ENCODE peak calls at places on chromosomes 16 and 17, in eight cellular contexts. N, S, V, Y, Z, X, B and G are unnamed samples.

GRCh38 chr16:30889721-30890120 is 4.2 kb downstream of the BCL7C start:
- DNase-seq in Z (no peak), Y (no peak), B (no peak), V (no peak), N (no peak), S (no peak), X (no peak), G (no peak)

GRCh38 chr16:1296688-1297412 is 12.6 kb upstream of the UBE2I start:
- DNase-seq in N (peak), Y (no peak), V (no peak), S (no peak), B (no peak), X (peak), Z (no peak), G (no peak)

GRCh38 chr17:10614536-10615155 is 42.5 kb downstream of the MYH3 start:
- DNase-seq in S (peak), Y (no peak), V (no peak), Z (peak), X (peak), N (peak), B (peak), G (peak)

GRCh38 chr17:17382060-17382449 is 78.9 kb downstream of the NT5M start:
- DNase-seq in N (no peak), V (no peak), X (no peak), Z (no peak), Y (no peak), S (no peak), B (no peak), G (no peak)

GRCh38 chr16:48503779-48504178 is 106.2 kb downstream of the N4BP1 start:
- DNase-seq in V (no peak), Z (no peak), B (no peak), Y (peak), X (peak), N (no peak), S (no peak), G (no peak)

GRCh38 chr17:65254166-65254565 is 117.0 kb downstream of the RGS9 start:
- DNase-seq in B (no peak), Y (no peak), Z (peak), V (no peak), N (peak), S (no peak), X (peak), G (no peak)

GRCh38 chr16:73074399-73074798 is 26.5 kb upstream of the ZFHX3 start:
- DNase-seq in B (no peak), Y (no peak), X (no peak), N (no peak), S (no peak), V (no peak), Z (no peak), G (no peak)

GRCh38 chr16:9680021-9680655 is 502.1 kb downstream of the GRIN2A start:
- DNase-seq in V (no peak), S (no peak), Z (no peak), B (no peak), N (peak), Y (no peak), X (no peak), G (no peak)

GRCh38 chr16:81405702-81406113 is 38.9 kb upstream of the CMIP start:
- DNase-seq in S (no peak), Y (no peak), B (no peak), V (no peak), Z (peak), X (peak), N (no peak), G (no peak)

GRCh38 chr16:70162041-70162451 is 11.5 kb upstream of the CLEC18C start:
- DNase-seq in Y (no peak), X (peak), N (no peak), B (peak), V (peak), S (no peak), Z (peak), G (no peak)

GRCh38 chr16:27679899-27680298 is 130.0 kb downstream of the KATNIP start:
- DNase-seq in B (no peak), V (peak), S (no peak), N (no peak), X (no peak), Z (no peak), Y (no peak), G (no peak)

GRCh38 chr17:81599719-81600486 is 37.0 kb downstream of the NPLOC4 start:
- DNase-seq in B (no peak), Z (no peak), Y (peak), N (no peak), S (no peak), V (no peak), X (no peak), G (no peak)

GRCh38 chr17:10871914-10872313 is 34.0 kb upstream of the PIRT start:
- DNase-seq in B (peak), N (no peak), V (no peak), Z (no peak), X (no peak), Y (no peak), S (no peak), G (no peak)